ENCODE peak calls at places on chromosomes 11 and 22, in six cellular contexts. One of them, this sample, is unnamed.

GRCh38 chr11:12235945-12236743 is 125.8 kb downstream of the MICAL2 start:
- DNase-seq in upper lobe of right lung: no peak
- DNase-seq in fibroblast of pulmonary artery: peak; percentile 78
- DNase-seq in fibroblast of the aortic adventitia: peak; percentile 78
- DNase-seq in fibroblast of lung: peak; percentile 80
- DNase-seq in mucosa of descending colon: peak; percentile 37
- DNase-seq in this sample: peak; percentile 98

GRCh38 chr22:25692965-25693565 is 48.9 kb upstream of the MYO18B start:
- DNase-seq in upper lobe of right lung: no peak
- DNase-seq in fibroblast of pulmonary artery: no peak
- DNase-seq in fibroblast of the aortic adventitia: no peak
- DNase-seq in fibroblast of lung: no peak
- DNase-seq in mucosa of descending colon: no peak
- DNase-seq in this sample: no peak

GRCh38 chr11:120272303-120272702 is 32.4 kb downstream of the POU2F3 start:
- DNase-seq in upper lobe of right lung: no peak
- DNase-seq in fibroblast of pulmonary artery: peak; percentile 77
- DNase-seq in fibroblast of the aortic adventitia: peak; percentile 78
- DNase-seq in fibroblast of lung: peak; percentile 6
- DNase-seq in mucosa of descending colon: no peak
- DNase-seq in this sample: no peak

GRCh38 chr11:60064115-60064514 is 7.7 kb downstream of the MS4A3 start:
- DNase-seq in upper lobe of right lung: no peak
- DNase-seq in fibroblast of pulmonary artery: no peak
- DNase-seq in fibroblast of the aortic adventitia: no peak
- DNase-seq in fibroblast of lung: no peak
- DNase-seq in mucosa of descending colon: no peak
- DNase-seq in this sample: no peak

GRCh38 chr22:39699631-39700348 is 129.2 kb downstream of the CACNA1I start:
- DNase-seq in upper lobe of right lung: no peak
- DNase-seq in fibroblast of pulmonary artery: no peak
- DNase-seq in fibroblast of the aortic adventitia: no peak
- DNase-seq in fibroblast of lung: no peak
- DNase-seq in mucosa of descending colon: no peak
- DNase-seq in this sample: no peak

GRCh38 chr11:12276831-12277475 is 100.4 kb upstream of the PARVA start:
- DNase-seq in upper lobe of right lung: no peak
- DNase-seq in fibroblast of pulmonary artery: no peak
- DNase-seq in fibroblast of the aortic adventitia: no peak
- DNase-seq in fibroblast of lung: no peak
- DNase-seq in mucosa of descending colon: no peak
- DNase-seq in this sample: no peak

GRCh38 chr11:130721736-130722135 is 194.5 kb downstream of the SNX19 start:
- DNase-seq in upper lobe of right lung: no peak
- DNase-seq in fibroblast of pulmonary artery: peak; percentile 88
- DNase-seq in fibroblast of the aortic adventitia: peak; percentile 71
- DNase-seq in fibroblast of lung: peak; percentile 41
- DNase-seq in mucosa of descending colon: no peak
- DNase-seq in this sample: no peak

GRCh38 chr11:96033569-96033968 is 109.7 kb upstream of the MTMR2 start:
- DNase-seq in upper lobe of right lung: no peak
- DNase-seq in fibroblast of pulmonary artery: no peak
- DNase-seq in fibroblast of the aortic adventitia: peak; percentile 76
- DNase-seq in fibroblast of lung: no peak
- DNase-seq in mucosa of descending colon: no peak
- DNase-seq in this sample: no peak

GRCh38 chr11:65384301-65384889 is 1.9 kb upstream of the SLC25A45 start:
- DNase-seq in upper lobe of right lung: no peak
- DNase-seq in fibroblast of pulmonary artery: peak; percentile 66
- DNase-seq in fibroblast of the aortic adventitia: peak; percentile 14
- DNase-seq in fibroblast of lung: peak; percentile 73
- DNase-seq in mucosa of descending colon: no peak
- DNase-seq in this sample: peak; percentile 5

GRCh38 chr11:2143652-2144548 is 4.7 kb upstream of the IGF2 start:
- DNase-seq in upper lobe of right lung: no peak
- DNase-seq in fibroblast of pulmonary artery: no peak
- DNase-seq in fibroblast of the aortic adventitia: no peak
- DNase-seq in fibroblast of lung: no peak
- DNase-seq in mucosa of descending colon: no peak
- DNase-seq in this sample: no peak
- H3K4me3 ChIP-seq in upper lobe of right lung: no peak overlapping the region
- H3K4me3 ChIP-seq in fibroblast of pulmonary artery: no peak overlapping the region
- H3K4me3 ChIP-seq in fibroblast of the aortic adventitia: no peak overlapping the region
- H3K4me3 ChIP-seq in fibroblast of lung: no peak overlapping the region
- H3K4me3 ChIP-seq in mucosa of descending colon: no peak overlapping the region
- H3K4me3 ChIP-seq in this sample: no peak overlapping the region

DNA sequence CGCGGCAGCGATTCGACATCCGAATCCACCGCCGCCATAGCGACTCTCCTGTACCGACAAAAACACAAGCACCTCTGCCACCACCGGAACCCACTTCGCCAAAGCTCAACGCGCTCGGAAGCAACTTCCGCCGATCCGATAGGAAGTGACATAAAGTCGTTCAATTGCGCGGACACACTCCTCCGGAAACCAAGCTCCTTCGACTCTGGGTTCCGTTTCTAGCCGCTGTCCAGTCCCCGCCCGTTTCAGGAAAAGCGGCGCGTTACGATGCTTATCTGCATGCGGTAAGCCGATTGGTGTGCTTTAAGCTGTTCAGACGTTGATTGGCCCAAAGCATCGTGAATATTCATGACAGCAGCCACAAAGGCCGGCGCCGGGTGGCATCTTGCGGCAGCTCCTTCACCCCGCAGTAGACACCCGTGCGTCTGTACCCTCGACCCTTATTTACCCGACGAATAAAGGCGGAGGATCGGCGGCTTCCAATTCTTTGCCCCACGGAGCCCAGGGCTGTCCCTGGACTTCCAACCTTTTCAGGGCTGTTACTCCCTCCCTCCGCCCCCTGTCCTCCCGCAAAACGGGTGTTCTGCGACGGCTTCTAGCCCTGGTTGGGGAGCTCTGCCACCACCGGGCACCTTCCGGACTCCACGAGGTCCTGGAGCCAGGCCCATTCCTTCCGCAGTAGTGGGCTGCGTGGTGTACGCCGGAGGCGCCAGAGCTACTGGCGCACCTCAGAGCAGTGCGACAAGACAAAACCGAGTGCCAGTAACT is at the start of gene TUT1:
- DNase-seq in upper lobe of right lung: peak; percentile 96
- DNase-seq in fibroblast of pulmonary artery: peak; percentile 99
- DNase-seq in fibroblast of the aortic adventitia: peak; percentile 99
- DNase-seq in fibroblast of lung: peak; percentile 99
- DNase-seq in mucosa of descending colon: peak; percentile 97
- DNase-seq in this sample: peak; percentile 99
- TF ChIP-seq CTCF in upper lobe of right lung: no peak
- TF ChIP-seq CTCF in fibroblast of pulmonary artery: no peak
- TF ChIP-seq CTCF in fibroblast of the aortic adventitia: no peak
- TF ChIP-seq CTCF in fibroblast of lung: no peak
- TF ChIP-seq CTCF in mucosa of descending colon: no peak
- TF ChIP-seq CTCF in this sample: no peak

DNA sequence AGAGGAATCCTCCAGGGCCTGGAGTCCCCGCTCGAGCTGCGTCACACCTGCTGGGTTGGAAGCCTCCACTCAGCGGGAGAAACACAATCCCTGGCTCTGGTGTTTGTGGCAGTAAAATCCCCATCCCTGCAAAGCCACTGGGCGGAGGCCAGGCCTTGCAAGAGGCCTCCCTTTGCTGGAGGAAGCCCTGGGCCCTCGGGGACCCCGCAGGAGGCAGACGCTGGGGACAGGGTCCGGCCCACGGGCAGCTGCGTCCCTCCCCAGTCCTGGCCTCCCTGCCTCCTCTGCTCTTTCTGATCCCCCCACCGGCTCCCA is 194.7 kb downstream of the BRD1 start:
- DNase-seq in upper lobe of right lung: no peak
- DNase-seq in fibroblast of pulmonary artery: no peak
- DNase-seq in fibroblast of the aortic adventitia: no peak
- DNase-seq in fibroblast of lung: no peak
- DNase-seq in mucosa of descending colon: no peak
- DNase-seq in this sample: no peak
- H3K4me3 ChIP-seq in upper lobe of right lung: no peak overlapping the region
- H3K4me3 ChIP-seq in fibroblast of pulmonary artery: no peak overlapping the region
- H3K4me3 ChIP-seq in fibroblast of the aortic adventitia: no peak overlapping the region
- H3K4me3 ChIP-seq in fibroblast of lung: no peak overlapping the region
- H3K4me3 ChIP-seq in mucosa of descending colon: no peak overlapping the region
- H3K4me3 ChIP-seq in this sample: no peak overlapping the region

GRCh38 chr11:105579111-105579510 is 30.8 kb upstream of the GRIA4 start:
- DNase-seq in upper lobe of right lung: no peak
- DNase-seq in fibroblast of pulmonary artery: no peak
- DNase-seq in fibroblast of the aortic adventitia: no peak
- DNase-seq in fibroblast of lung: no peak
- DNase-seq in mucosa of descending colon: no peak
- DNase-seq in this sample: no peak
- TF ChIP-seq CTCF in upper lobe of right lung: no peak
- TF ChIP-seq CTCF in fibroblast of pulmonary artery: no peak
- TF ChIP-seq CTCF in fibroblast of the aortic adventitia: no peak
- TF ChIP-seq CTCF in fibroblast of lung: no peak
- TF ChIP-seq CTCF in mucosa of descending colon: no peak
- TF ChIP-seq CTCF in this sample: no peak

GRCh38 chr11:116835791-116836647 is 1.4 kb downstream of the APOA1 start:
- DNase-seq in upper lobe of right lung: peak; percentile 96
- DNase-seq in fibroblast of pulmonary artery: peak; percentile 98
- DNase-seq in fibroblast of the aortic adventitia: peak; percentile 96
- DNase-seq in fibroblast of lung: peak; percentile 95
- DNase-seq in mucosa of descending colon: peak; percentile 86
- DNase-seq in this sample: peak; percentile 71

GRCh38 chr11:116833816-116834534 is 3.4 kb downstream of the APOA1 start:
- DNase-seq in upper lobe of right lung: no peak
- DNase-seq in fibroblast of pulmonary artery: no peak
- DNase-seq in fibroblast of the aortic adventitia: no peak
- DNase-seq in fibroblast of lung: no peak
- DNase-seq in mucosa of descending colon: no peak
- DNase-seq in this sample: no peak

GRCh38 chr11:116836648-116837023 is 786 bp downstream of the APOA1 start:
- DNase-seq in upper lobe of right lung: no peak
- DNase-seq in fibroblast of pulmonary artery: no peak
- DNase-seq in fibroblast of the aortic adventitia: no peak
- DNase-seq in fibroblast of lung: no peak
- DNase-seq in mucosa of descending colon: no peak
- DNase-seq in this sample: no peak

GRCh38 chr11:116833491-116833815 is 3.7 kb downstream of the APOC3 start:
- DNase-seq in upper lobe of right lung: no peak
- DNase-seq in fibroblast of pulmonary artery: no peak
- DNase-seq in fibroblast of the aortic adventitia: no peak
- DNase-seq in fibroblast of lung: no peak
- DNase-seq in mucosa of descending colon: no peak
- DNase-seq in this sample: no peak

GRCh38 chr11:116835042-116835772 is 2.2 kb downstream of the APOA1 start:
- DNase-seq in upper lobe of right lung: no peak
- DNase-seq in fibroblast of pulmonary artery: no peak
- DNase-seq in fibroblast of the aortic adventitia: no peak
- DNase-seq in fibroblast of lung: no peak
- DNase-seq in mucosa of descending colon: no peak
- DNase-seq in this sample: no peak
- H3K4me3 ChIP-seq in upper lobe of right lung: peak overlapping the region; percentile 41
- H3K4me3 ChIP-seq in fibroblast of pulmonary artery: peak overlapping the region; percentile 14
- H3K4me3 ChIP-seq in fibroblast of the aortic adventitia: no peak overlapping the region
- H3K4me3 ChIP-seq in fibroblast of lung: no peak overlapping the region
- H3K4me3 ChIP-seq in mucosa of descending colon: no peak overlapping the region
- H3K4me3 ChIP-seq in this sample: peak overlapping the region; percentile 31

DNA sequence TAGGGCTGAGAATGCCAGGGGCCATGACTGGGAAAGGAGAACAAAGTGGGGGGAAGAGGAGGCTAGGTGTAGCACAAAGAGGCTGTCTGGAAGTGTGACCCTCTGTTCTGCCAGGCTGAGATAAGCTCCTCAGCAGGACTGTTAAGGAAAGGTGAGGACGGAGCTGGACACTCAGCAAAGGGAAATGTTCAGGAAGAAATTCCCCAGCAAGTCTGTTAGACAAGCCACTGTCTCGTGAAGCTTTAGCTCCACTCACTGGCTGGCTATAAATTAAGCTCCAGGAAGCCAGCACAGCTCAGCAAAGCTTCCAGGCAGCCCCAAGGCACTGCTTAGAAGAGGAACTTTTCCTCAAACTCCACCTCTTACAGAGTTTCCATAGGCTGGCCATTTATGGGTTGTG is 181.2 kb upstream of the API5 start:
- DNase-seq in upper lobe of right lung: no peak
- DNase-seq in fibroblast of pulmonary artery: no peak
- DNase-seq in fibroblast of the aortic adventitia: no peak
- DNase-seq in fibroblast of lung: no peak
- DNase-seq in mucosa of descending colon: peak; percentile 25
- DNase-seq in this sample: no peak
- TF ChIP-seq CTCF in upper lobe of right lung: no peak
- TF ChIP-seq CTCF in fibroblast of pulmonary artery: no peak
- TF ChIP-seq CTCF in fibroblast of the aortic adventitia: no peak
- TF ChIP-seq CTCF in fibroblast of lung: no peak
- TF ChIP-seq CTCF in mucosa of descending colon: no peak
- TF ChIP-seq CTCF in this sample: no peak

DNA sequence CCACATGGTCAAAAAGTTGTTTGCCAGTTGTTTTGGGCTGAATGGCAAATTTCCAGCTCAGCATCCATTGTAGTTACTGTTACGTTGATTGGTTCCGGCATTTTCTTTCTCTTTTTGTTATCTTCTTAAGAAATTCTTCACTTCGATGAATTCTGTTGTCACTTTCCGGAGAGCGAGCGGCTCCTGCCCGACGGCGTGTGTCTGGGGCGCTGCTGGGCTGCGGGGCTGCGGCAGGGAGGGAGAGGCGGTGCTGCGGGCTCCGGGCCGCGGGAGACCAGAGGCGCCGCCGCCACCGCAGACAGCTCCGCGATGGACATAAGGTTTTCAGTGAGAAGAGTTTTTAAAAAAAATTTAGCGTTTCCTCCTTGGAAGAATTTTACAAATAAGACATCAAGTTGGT is 117.4 kb downstream of the RRM1 start:
- DNase-seq in upper lobe of right lung: no peak
- DNase-seq in fibroblast of pulmonary artery: no peak
- DNase-seq in fibroblast of the aortic adventitia: no peak
- DNase-seq in fibroblast of lung: no peak
- DNase-seq in mucosa of descending colon: no peak
- DNase-seq in this sample: no peak
- H3K4me3 ChIP-seq in upper lobe of right lung: no peak overlapping the region
- H3K4me3 ChIP-seq in fibroblast of pulmonary artery: no peak overlapping the region
- H3K4me3 ChIP-seq in fibroblast of the aortic adventitia: no peak overlapping the region
- H3K4me3 ChIP-seq in fibroblast of lung: no peak overlapping the region
- H3K4me3 ChIP-seq in mucosa of descending colon: no peak overlapping the region
- H3K4me3 ChIP-seq in this sample: no peak overlapping the region

DNA sequence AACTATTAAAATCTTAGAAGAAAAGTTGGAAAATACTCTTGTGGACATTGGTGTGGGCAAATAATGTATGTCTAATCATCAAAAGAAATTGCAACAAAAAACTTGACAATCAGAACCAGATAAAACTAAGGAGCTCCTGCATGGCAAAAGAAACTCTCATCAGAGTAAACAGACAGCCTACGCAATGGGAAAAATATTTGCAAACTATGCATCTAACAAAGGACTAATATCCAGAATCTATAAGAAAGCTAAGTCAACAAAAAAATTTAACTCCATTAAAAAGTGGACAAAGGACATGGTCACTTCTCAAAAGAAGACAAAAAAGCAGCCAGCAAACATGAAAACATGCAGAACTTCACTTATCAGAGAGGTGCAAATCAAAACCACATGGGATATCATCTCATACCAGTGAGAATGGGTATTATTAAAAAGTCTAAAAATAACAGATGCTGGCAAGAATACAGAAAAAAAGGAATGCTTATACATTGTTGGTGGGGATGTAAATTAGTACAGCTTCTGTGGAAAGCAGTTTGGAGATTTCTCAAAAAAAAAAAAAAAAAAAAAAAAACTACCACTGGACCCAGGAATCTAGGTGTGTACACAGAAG is 99.7 kb upstream of the TOP3B start:
- DNase-seq in upper lobe of right lung: no peak
- DNase-seq in fibroblast of pulmonary artery: no peak
- DNase-seq in fibroblast of the aortic adventitia: peak; percentile 29
- DNase-seq in fibroblast of lung: no peak
- DNase-seq in mucosa of descending colon: no peak
- DNase-seq in this sample: no peak
- TF ChIP-seq CTCF in upper lobe of right lung: no peak
- TF ChIP-seq CTCF in fibroblast of pulmonary artery: no peak
- TF ChIP-seq CTCF in fibroblast of the aortic adventitia: no peak
- TF ChIP-seq CTCF in fibroblast of lung: no peak
- TF ChIP-seq CTCF in mucosa of descending colon: no peak
- TF ChIP-seq CTCF in this sample: no peak